ENCODE peak calls at places on chromosomes 2 and 18, in four cellular contexts. U is HepG2, M is K562, Z is A549. J is an unnamed sample.

GRCh38 chr2:138327967-138328366 is 173.6 kb upstream of the SPOPL start:
- DNase-seq in Z (no peak), M (no peak), U (no peak), J (no peak)

GRCh38 chr2:50720695-50721314 is 311.1 kb downstream of the NRXN1 start:
- DNase-seq in U (no peak), Z (no peak), M (no peak), J (no peak)

GRCh38 chr2:84435331-84436081 is 23.6 kb downstream of the SUCLG1 start:
- DNase-seq in Z (no peak), M (no peak), U (no peak), J (no peak)

GRCh38 chr2:217868911-217869334 is 133.9 kb downstream of the TNS1 start:
- DNase-seq in M (no peak), Z (no peak), U (no peak), J (no peak)

GRCh38 chr2:191010887-191011885 is 2.8 kb downstream of the STAT1 start:
- DNase-seq in Z (no peak), M (no peak), U (no peak), J (no peak)

GRCh38 chr18:9708057-9708881 is at the start of gene RAB31:
- DNase-seq in U (no peak), M (peak), Z (peak), J (no peak)

GRCh38 chr2:157046396-157046795 is 211.1 kb upstream of the GALNT5 start:
- DNase-seq in Z (no peak), U (no peak), M (no peak), J (no peak)

GRCh38 chr2:174607989-174608865 is 10.6 kb upstream of the WIPF1 start:
- DNase-seq in Z (no peak), U (no peak), M (no peak), J (peak)

GRCh38 chr18:57915848-57916596 is 112.9 kb upstream of the ATP8B1 start:
- DNase-seq in U (peak), M (peak), Z (no peak), J (no peak)

GRCh38 chr18:48690494-48690893 is 151.7 kb downstream of the CTIF start:
- DNase-seq in M (no peak), U (no peak), Z (no peak), J (no peak)

GRCh38 chr18:55110436-55110835 is 151.2 kb upstream of the CCDC68 start:
- DNase-seq in M (no peak), Z (no peak), U (no peak), J (no peak)

GRCh38 chr18:55113800-55114199 is 154.5 kb upstream of the CCDC68 start:
- DNase-seq in U (no peak), Z (no peak), M (no peak), J (no peak)

GRCh38 chr18:55109818-55110414 is 150.7 kb upstream of the CCDC68 start:
- DNase-seq in M (no peak), U (no peak), Z (no peak), J (no peak)

GRCh38 chr18:55114856-55115255 is 155.6 kb upstream of the CCDC68 start:
- DNase-seq in M (no peak), Z (no peak), U (no peak), J (no peak)

GRCh38 chr18:55111271-55111670 is 152.0 kb upstream of the CCDC68 start:
- DNase-seq in Z (no peak), U (no peak), M (no peak), J (no peak)
- TF ChIP-seq POLR2AphosphoS2 in Z (no peak), U (no peak), M (no peak), J (no peak)

GRCh38 chr18:50009772-50010171 is 185.2 kb downstream of the MYO5B start:
- DNase-seq in U (peak), M (peak), Z (peak), J (peak)
- TF ChIP-seq POLR2AphosphoS2 in U (no peak), M (no peak), Z (no peak), J (no peak)

DNA sequence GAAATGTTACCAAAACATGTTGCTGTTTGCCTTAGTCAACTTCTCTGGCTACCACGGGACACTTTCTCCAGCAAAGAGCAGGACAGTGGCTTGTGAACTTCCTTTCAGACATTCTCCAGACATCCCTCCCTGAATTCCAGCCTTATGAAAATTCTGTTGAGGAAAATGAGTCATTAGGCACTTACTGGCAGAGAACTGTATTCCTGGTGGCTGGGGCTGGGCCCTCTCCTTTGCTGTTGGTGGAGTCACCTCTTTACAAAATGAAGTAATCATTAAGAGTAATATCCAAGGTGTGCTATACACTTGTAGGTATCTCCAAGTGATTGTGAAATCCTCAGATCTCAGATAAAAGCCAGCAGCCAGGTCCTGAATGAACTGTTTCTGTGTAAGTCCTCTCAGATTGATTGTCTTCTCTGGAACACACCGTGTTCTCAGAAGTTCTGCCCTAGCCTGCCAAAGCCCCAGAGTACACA is 1.4 kb upstream of the FAP start:
- DNase-seq in Z (peak), M (no peak), U (no peak), J (no peak)
- TF ChIP-seq POLR2AphosphoS2 in Z (no peak), M (no peak), U (no peak), J (no peak)

GRCh38 chr18:70333316-70333715 is 44.5 kb downstream of the SOCS6 start:
- DNase-seq in U (no peak), Z (no peak), M (no peak), J (no peak)
- TF ChIP-seq POLR2AphosphoS2 in U (no peak), Z (no peak), M (no peak), J (no peak)